ENCODE peak calls at places on chromosomes 3 and 15, in six cellular contexts. B, F, D, G, K and T are unnamed samples.
A peak's percentile ranks its signal among the peaks of the same experiment; 100 is the strongest.

GRCh38 chr15:34679326-34679725 is 75.5 kb downstream of the GJD2 start:
- DNase-seq in B (no peak), F (no peak), D (no peak), G (no peak), K (no peak), T (no peak)

GRCh38 chr3:94172695-94173310 is 109.9 kb downstream of the NSUN3 start:
- DNase-seq in B (no peak), F (no peak), D (no peak), G (no peak), K (no peak), T (no peak)

GRCh38 chr15:82063055-82063454 is 17.2 kb upstream of the MEX3B start:
- DNase-seq in B (no peak), F (no peak), D (no peak), G (no peak), K (no peak), T (no peak)

GRCh38 chr3:63960048-63960711 is 48.0 kb upstream of the SCAANT1 start:
- DNase-seq in B (no peak), F (peak; percentile 43), D (no peak), G (no peak), K (no peak), T (peak; percentile 72)

GRCh38 chr3:104564045-104564643 is 802.6 kb upstream of the ALCAM start:
- DNase-seq in B (no peak), F (peak; percentile 75), D (no peak), G (peak; percentile 8), K (peak; percentile 17), T (peak; percentile 39)

GRCh38 chr3:121243208-121243607 is 302.6 kb downstream of the POLQ start:
- DNase-seq in B (no peak), F (no peak), D (no peak), G (no peak), K (no peak), T (no peak)

GRCh38 chr15:93466380-93466779 is 377.4 kb upstream of the RGMA start:
- DNase-seq in B (no peak), F (no peak), D (no peak), G (no peak), K (no peak), T (no peak)

GRCh38 chr15:99729327-99729726 is 3.9 kb downstream of the LYSMD4 start:
- DNase-seq in B (no peak), F (no peak), D (no peak), G (no peak), K (no peak), T (no peak)

GRCh38 chr3:132870596-132870995 is 148.4 kb upstream of the NPHP3 start:
- DNase-seq in B (no peak), F (no peak), D (no peak), G (no peak), K (no peak), T (no peak)

GRCh38 chr3:154844863-154845262 is 235.3 kb upstream of the MME start:
- DNase-seq in B (no peak), F (no peak), D (no peak), G (peak; percentile 5), K (no peak), T (no peak)

GRCh38 chr15:27660676-27661075 is 438.4 kb downstream of the OCA2 start:
- DNase-seq in B (no peak), F (no peak), D (no peak), G (no peak), K (no peak), T (no peak)

GRCh38 chr15:62739082-62739481 is 303.5 kb upstream of the TPM1 start:
- DNase-seq in B (no peak), F (no peak), D (peak; percentile 29), G (no peak), K (no peak), T (peak; percentile 52)

GRCh38 chr3:178719036-178719635 is 182.9 kb downstream of the KCNMB2 start:
- DNase-seq in B (no peak), F (no peak), D (no peak), G (no peak), K (no peak), T (no peak)

GRCh38 chr3:83002869-83003445 is 1241.5 kb upstream of the GBE1 start:
- DNase-seq in B (no peak), F (no peak), D (no peak), G (no peak), K (no peak), T (no peak)

GRCh38 chr15:92011611-92012367 is 158.3 kb downstream of the SLCO3A1 start:
- DNase-seq in B (no peak), F (no peak), D (no peak), G (peak; percentile 13), K (no peak), T (peak; percentile 77)

GRCh38 chr15:95174880-95175279 is 943.5 kb downstream of the MCTP2 start:
- DNase-seq in B (no peak), F (no peak), D (no peak), G (no peak), K (no peak), T (no peak)

GRCh38 chr3:49387721-49388120 is 24.1 kb downstream of the RHOA start:
- DNase-seq in B (no peak), F (no peak), D (no peak), G (no peak), K (no peak), T (no peak)